ENCODE peak calls at places on chromosome 7, in ten cellular contexts. P is activated T-helper 1 cell treated with anti-CD3 and anti-CD28 coated beads, Interleukin-12 subunit alpha, Interleukin-12 subunit beta, Interleukin-2, Interleukin-4 antibody, amounts not matched to agents 30 ng/mL and 10 ng/mL and 1 ng/mL, durations not matched to agents 14 hours and 24 hours and 36 hours; D is GM20000; J is heart left ventricle; Z is stimulated activated naive CD8-positive, alpha-beta T cell treated with anti-CD3 and anti-CD28 coated beads, Interleukin-15, Interleukin-2, amounts not matched to agents 100 U/mL and 50 U/mL, for 24 hours; Y is ovary; B is activated CD4-positive, alpha-beta T cell treated with anti-CD3 and anti-CD28 coated beads for 48 hours; G is iris pigment epithelial cell; H is fibroblast of mammary gland; E is renal cortical epithelial cell. L is an unnamed sample.

GRCh38 chr7:69598487-69599148 is 343 bp downstream of the AUTS2 start:
- DNase-seq in P (no peak), D (peak), J (peak), Z (peak), Y (no peak), B (peak), G (no peak), H (peak), E (no peak), L (peak)

GRCh38 chr7:10802011-10802410 is 171.7 kb upstream of the PHF14 start:
- DNase-seq in P (no peak), D (no peak), J (no peak), Z (no peak), Y (no peak), B (no peak), G (no peak), H (no peak), E (no peak), L (no peak)

GRCh38 chr7:28078036-28078901 is 102.3 kb downstream of the JAZF1 start:
- DNase-seq in P (peak), D (peak), J (peak), Z (peak), Y (peak), B (peak), G (peak), H (peak), E (peak), L (peak)

GRCh38 chr7:107130487-107131220 is 38.1 kb upstream of the HBP1 start:
- DNase-seq in P (no peak), D (no peak), J (no peak), Z (no peak), Y (no peak), B (no peak), G (peak), H (no peak), E (peak), L (no peak)

GRCh38 chr7:90520484-90520883 is 51.0 kb downstream of the PTTG1IP2 start:
- DNase-seq in P (no peak), D (no peak), J (no peak), Z (no peak), Y (no peak), B (no peak), G (peak), H (peak), E (peak), L (no peak)

GRCh38 chr7:55074008-55074499 is 55.2 kb downstream of the EGFR start:
- DNase-seq in P (peak), D (peak), J (peak), Z (peak), Y (no peak), B (peak), G (peak), H (peak), E (peak), L (peak)

GRCh38 chr7:137681657-137682562 is 164.9 kb downstream of the DGKI start:
- DNase-seq in P (no peak), D (no peak), J (no peak), Z (no peak), Y (no peak), B (no peak), G (peak), H (peak), E (peak), L (peak)

GRCh38 chr7:131544449-131545425 is 11.7 kb downstream of the PODXL start:
- DNase-seq in P (no peak), D (no peak), J (no peak), Z (no peak), Y (no peak), B (no peak), G (no peak), H (no peak), E (no peak), L (peak)

GRCh38 chr7:100466830-100467605 is 3.0 kb upstream of the SPACDR start:
- DNase-seq in P (no peak), D (no peak), J (no peak), Z (no peak), Y (no peak), B (no peak), G (no peak), H (no peak), E (no peak), L (no peak)

GRCh38 chr7:73719806-73720169 is 319 bp upstream of the STX1A start:
- DNase-seq in P (no peak), D (no peak), J (no peak), Z (no peak), Y (no peak), B (no peak), G (no peak), H (no peak), E (no peak), L (no peak)

GRCh38 chr7:55260671-55261385 is 104.3 kb upstream of the LANCL2 start:
- DNase-seq in P (no peak), D (no peak), J (no peak), Z (no peak), Y (no peak), B (no peak), G (no peak), H (no peak), E (peak), L (no peak)

GRCh38 chr7:123789200-123789784 is 40.5 kb upstream of the WASL start:
- DNase-seq in P (no peak), D (no peak), J (no peak), Z (no peak), Y (no peak), B (no peak), G (no peak), H (no peak), E (no peak), L (no peak)

GRCh38 chr7:103538964-103539709 is 93.1 kb upstream of the SLC26A5 start:
- DNase-seq in P (no peak), D (no peak), J (no peak), Z (no peak), Y (no peak), B (no peak), G (no peak), H (no peak), E (no peak), L (no peak)

GRCh38 chr7:137774793-137775201 is 72.0 kb downstream of the DGKI start:
- DNase-seq in P (no peak), D (peak), J (no peak), Z (no peak), Y (no peak), B (no peak), G (peak), H (peak), E (peak), L (peak)

L was measured in AG08395.